ENCODE peak calls at places on chromosomes 12 and 14, in seven cellular contexts. One of them, this sample, is unnamed.

GRCh38 chr14:90883782-90884181 is 67.6 kb upstream of the TTC7B start:
- DNase-seq in A549: peak
- DNase-seq in IMR-90: peak
- DNase-seq in HCT116: no peak
- DNase-seq in HepG2: no peak
- DNase-seq in H1: no peak
- DNase-seq in K562: no peak
- DNase-seq in this sample: no peak

GRCh38 chr12:6538420-6539275 is 4.3 kb downstream of the GAPDH start:
- DNase-seq in A549: peak
- DNase-seq in IMR-90: peak
- DNase-seq in HCT116: no peak
- DNase-seq in HepG2: peak
- DNase-seq in H1: no peak
- DNase-seq in K562: peak
- DNase-seq in this sample: no peak

GRCh38 chr12:65875635-65876034 is 51.4 kb downstream of the HMGA2 start:
- DNase-seq in A549: no peak
- DNase-seq in IMR-90: peak
- DNase-seq in HCT116: no peak
- DNase-seq in HepG2: no peak
- DNase-seq in H1: no peak
- DNase-seq in K562: no peak
- DNase-seq in this sample: no peak

GRCh38 chr12:32548691-32549412 is 130.2 kb upstream of the DNM1L start:
- DNase-seq in A549: no peak
- DNase-seq in IMR-90: peak
- DNase-seq in HCT116: no peak
- DNase-seq in HepG2: no peak
- DNase-seq in H1: peak
- DNase-seq in K562: no peak
- DNase-seq in this sample: no peak

GRCh38 chr14:31944256-31945073 is 132.6 kb upstream of the ARHGAP5 start:
- DNase-seq in A549: peak
- DNase-seq in IMR-90: no peak
- DNase-seq in HCT116: no peak
- DNase-seq in HepG2: peak
- DNase-seq in H1: no peak
- DNase-seq in K562: peak
- DNase-seq in this sample: no peak

GRCh38 chr14:89750206-89750867 is 204.2 kb downstream of the EFCAB11 start:
- DNase-seq in A549: no peak
- DNase-seq in IMR-90: peak
- DNase-seq in HCT116: no peak
- DNase-seq in HepG2: no peak
- DNase-seq in H1: no peak
- DNase-seq in K562: no peak
- DNase-seq in this sample: no peak

GRCh38 chr12:126343352-126343751 is 1278.1 kb downstream of the AACS start:
- DNase-seq in A549: no peak
- DNase-seq in IMR-90: no peak
- DNase-seq in HCT116: no peak
- DNase-seq in HepG2: no peak
- DNase-seq in H1: no peak
- DNase-seq in K562: no peak
- DNase-seq in this sample: no peak

GRCh38 chr12:46664771-46665287 is 161.0 kb downstream of the SLC38A4 start:
- DNase-seq in A549: peak
- DNase-seq in IMR-90: peak
- DNase-seq in HCT116: peak
- DNase-seq in HepG2: peak
- DNase-seq in H1: no peak
- DNase-seq in K562: peak
- DNase-seq in this sample: peak

GRCh38 chr12:123056053-123056452 is 75.6 kb downstream of the ARL6IP4 start:
- DNase-seq in A549: peak
- DNase-seq in IMR-90: peak
- DNase-seq in HCT116: peak
- DNase-seq in HepG2: no peak
- DNase-seq in H1: no peak
- DNase-seq in K562: peak
- DNase-seq in this sample: no peak

GRCh38 chr12:96120359-96121100 is 73.6 kb upstream of the ELK3 start:
- DNase-seq in A549: no peak
- DNase-seq in IMR-90: no peak
- DNase-seq in HCT116: no peak
- DNase-seq in HepG2: no peak
- DNase-seq in H1: no peak
- DNase-seq in K562: peak
- DNase-seq in this sample: peak

GRCh38 chr12:48786591-48787544 is 2.0 kb downstream of the ADCY6 start:
- DNase-seq in A549: no peak
- DNase-seq in IMR-90: no peak
- DNase-seq in HCT116: no peak
- DNase-seq in HepG2: no peak
- DNase-seq in H1: no peak
- DNase-seq in K562: no peak
- DNase-seq in this sample: no peak

GRCh38 chr14:24372701-24373416 is 4.9 kb downstream of the NFATC4 start:
- DNase-seq in A549: no peak
- DNase-seq in IMR-90: no peak
- DNase-seq in HCT116: no peak
- DNase-seq in HepG2: no peak
- DNase-seq in H1: no peak
- DNase-seq in K562: no peak
- DNase-seq in this sample: no peak

GRCh38 chr14:33165144-33165925 is 226.7 kb downstream of the NPAS3 start:
- DNase-seq in A549: no peak
- DNase-seq in IMR-90: no peak
- DNase-seq in HCT116: no peak
- DNase-seq in HepG2: no peak
- DNase-seq in H1: no peak
- DNase-seq in K562: no peak
- DNase-seq in this sample: no peak

GRCh38 chr12:75720807-75721206 is 209.4 kb upstream of the KRR1 start:
- DNase-seq in A549: no peak
- DNase-seq in IMR-90: no peak
- DNase-seq in HCT116: no peak
- DNase-seq in HepG2: no peak
- DNase-seq in H1: no peak
- DNase-seq in K562: peak
- DNase-seq in this sample: no peak

GRCh38 chr12:91577586-91578539 is 395.2 kb upstream of the DCN start:
- DNase-seq in A549: peak
- DNase-seq in IMR-90: peak
- DNase-seq in HCT116: peak
- DNase-seq in HepG2: no peak
- DNase-seq in H1: no peak
- DNase-seq in K562: peak
- DNase-seq in this sample: no peak

GRCh38 chr14:95998656-95999055 is 40.5 kb upstream of the C14orf132 start:
- DNase-seq in A549: peak
- DNase-seq in IMR-90: peak
- DNase-seq in HCT116: peak
- DNase-seq in HepG2: no peak
- DNase-seq in H1: no peak
- DNase-seq in K562: no peak
- DNase-seq in this sample: no peak

GRCh38 chr12:45674583-45674982 is 54.9 kb upstream of the ARID2 start:
- DNase-seq in A549: peak
- DNase-seq in IMR-90: peak
- DNase-seq in HCT116: no peak
- DNase-seq in HepG2: no peak
- DNase-seq in H1: no peak
- DNase-seq in K562: no peak
- DNase-seq in this sample: no peak

GRCh38 chr12:53736602-53737493 is 9.6 kb upstream of the CALCOCO1 start:
- DNase-seq in A549: no peak
- DNase-seq in IMR-90: no peak
- DNase-seq in HCT116: no peak
- DNase-seq in HepG2: no peak
- DNase-seq in H1: no peak
- DNase-seq in K562: no peak
- DNase-seq in this sample: no peak

GRCh38 chr12:127599441-127599840 is 667.5 kb upstream of the TMEM132C start:
- DNase-seq in A549: no peak
- DNase-seq in IMR-90: no peak
- DNase-seq in HCT116: no peak
- DNase-seq in HepG2: no peak
- DNase-seq in H1: no peak
- DNase-seq in K562: no peak
- DNase-seq in this sample: no peak

DNA sequence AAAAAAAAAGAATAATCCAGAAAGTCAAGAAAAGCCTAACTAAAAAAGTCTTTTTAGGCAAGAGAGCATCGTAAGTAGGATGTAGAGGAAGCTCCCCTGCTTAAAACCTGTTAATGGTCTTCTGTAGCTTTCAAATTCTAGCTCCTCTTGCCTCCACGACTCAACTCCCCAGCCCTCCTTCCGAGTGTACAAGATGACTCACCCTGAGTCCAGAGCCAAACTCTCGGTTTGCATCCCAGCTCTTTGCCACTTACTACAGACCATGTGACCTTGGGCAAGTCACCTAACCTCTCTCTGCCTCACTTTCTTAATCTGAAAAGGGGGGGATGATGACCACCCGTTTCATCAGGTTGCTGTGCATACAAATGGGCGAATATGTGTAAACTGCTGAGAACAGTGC is 460.4 kb downstream of the DPF3 start:
- DNase-seq in A549: peak
- DNase-seq in IMR-90: peak
- DNase-seq in HCT116: no peak
- DNase-seq in HepG2: no peak
- DNase-seq in H1: no peak
- DNase-seq in K562: no peak
- DNase-seq in this sample: no peak
- TF ChIP-seq CEBPB in A549: no peak
- TF ChIP-seq CEBPB in IMR-90: no peak
- TF ChIP-seq CEBPB in HCT116: no peak
- TF ChIP-seq CEBPB in HepG2: no peak
- TF ChIP-seq CEBPB in H1: no peak
- TF ChIP-seq CEBPB in K562: no peak
- TF ChIP-seq CEBPB in this sample: no peak

DNA sequence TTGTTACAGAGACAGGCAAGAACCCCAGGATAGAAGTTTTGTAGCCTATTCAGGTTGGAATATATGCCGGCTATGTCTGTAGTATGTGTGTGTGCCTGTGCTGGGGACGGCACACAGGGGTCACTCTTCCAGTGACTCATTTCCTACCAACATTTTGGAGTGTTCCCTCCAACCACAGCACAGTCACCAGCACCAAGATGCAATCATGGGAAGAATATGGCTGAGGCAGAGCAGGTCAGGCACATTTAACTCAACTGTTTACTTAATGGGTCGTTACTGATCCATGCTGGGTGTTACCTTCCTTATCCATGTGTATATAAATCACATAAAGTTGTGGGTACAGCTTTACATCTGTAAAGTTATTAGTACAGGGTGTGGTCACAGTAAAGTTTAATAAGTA is 178.3 kb downstream of the PRKD1 start:
- DNase-seq in A549: peak
- DNase-seq in IMR-90: peak
- DNase-seq in HCT116: no peak
- DNase-seq in HepG2: no peak
- DNase-seq in H1: no peak
- DNase-seq in K562: peak
- DNase-seq in this sample: no peak
- TF ChIP-seq CEBPB in A549: no peak
- TF ChIP-seq CEBPB in IMR-90: peak
- TF ChIP-seq CEBPB in HCT116: no peak
- TF ChIP-seq CEBPB in HepG2: no peak
- TF ChIP-seq CEBPB in H1: no peak
- TF ChIP-seq CEBPB in K562: no peak
- TF ChIP-seq CEBPB in this sample: no peak

DNA sequence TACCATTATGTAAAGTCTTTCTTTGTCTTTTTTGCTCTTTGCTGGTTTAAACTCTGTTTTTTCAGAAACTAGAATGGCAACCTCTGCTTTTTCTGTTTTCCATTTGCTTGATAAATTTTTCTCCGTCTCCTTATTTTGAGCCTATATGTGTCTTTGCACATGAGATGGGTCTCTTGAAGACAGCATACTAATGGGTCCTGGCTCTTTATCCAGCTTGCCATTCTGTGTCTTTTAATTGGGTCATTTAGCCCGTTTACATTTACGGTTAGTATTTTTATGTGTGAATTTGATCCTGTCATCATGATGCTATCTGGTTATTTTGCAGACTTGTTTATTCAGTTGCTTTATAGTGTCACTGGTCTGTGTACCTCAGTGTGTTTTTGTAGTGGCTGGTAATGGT is 207.9 kb upstream of the TMEM260 start:
- DNase-seq in A549: no peak
- DNase-seq in IMR-90: no peak
- DNase-seq in HCT116: no peak
- DNase-seq in HepG2: no peak
- DNase-seq in H1: no peak
- DNase-seq in K562: no peak
- DNase-seq in this sample: no peak
- TF ChIP-seq CEBPB in A549: no peak
- TF ChIP-seq CEBPB in IMR-90: no peak
- TF ChIP-seq CEBPB in HCT116: no peak
- TF ChIP-seq CEBPB in HepG2: no peak
- TF ChIP-seq CEBPB in H1: no peak
- TF ChIP-seq CEBPB in K562: no peak
- TF ChIP-seq CEBPB in this sample: no peak

GRCh38 chr12:54933381-54933780 is 51.2 kb downstream of the TESPA1 start:
- DNase-seq in A549: peak
- DNase-seq in IMR-90: peak
- DNase-seq in HCT116: no peak
- DNase-seq in HepG2: no peak
- DNase-seq in H1: no peak
- DNase-seq in K562: peak
- DNase-seq in this sample: peak

GRCh38 chr12:54932038-54932437 is 52.5 kb downstream of the TESPA1 start:
- DNase-seq in A549: no peak
- DNase-seq in IMR-90: no peak
- DNase-seq in HCT116: no peak
- DNase-seq in HepG2: no peak
- DNase-seq in H1: no peak
- DNase-seq in K562: peak
- DNase-seq in this sample: no peak

GRCh38 chr12:54934419-54934818 is 50.1 kb downstream of the TESPA1 start:
- DNase-seq in A549: no peak
- DNase-seq in IMR-90: no peak
- DNase-seq in HCT116: no peak
- DNase-seq in HepG2: no peak
- DNase-seq in H1: no peak
- DNase-seq in K562: no peak
- DNase-seq in this sample: no peak

GRCh38 chr12:54929998-54930397 is 54.6 kb downstream of the TESPA1 start:
- DNase-seq in A549: no peak
- DNase-seq in IMR-90: no peak
- DNase-seq in HCT116: no peak
- DNase-seq in HepG2: no peak
- DNase-seq in H1: no peak
- DNase-seq in K562: no peak
- DNase-seq in this sample: no peak

DNA sequence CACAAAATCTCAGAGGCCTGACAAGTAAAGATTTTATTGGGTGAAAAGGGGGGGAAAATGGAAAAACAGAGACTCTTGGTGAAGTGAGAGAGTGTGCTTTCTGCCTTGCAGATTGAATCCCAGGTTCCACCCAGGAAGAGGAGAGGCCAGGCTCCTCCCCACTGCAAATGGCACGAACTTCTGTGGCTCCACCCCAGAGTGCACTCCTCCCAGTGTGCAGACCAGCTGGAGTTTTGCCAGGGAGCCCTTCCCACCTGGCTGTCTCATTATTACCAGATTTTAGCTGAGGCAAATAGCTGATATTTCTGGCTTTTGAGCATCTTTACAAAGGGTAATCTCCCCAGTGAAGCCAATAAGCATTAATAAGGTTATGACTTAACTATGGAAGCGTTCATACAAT is 51.9 kb downstream of the TESPA1 start:
- DNase-seq in A549: peak
- DNase-seq in IMR-90: no peak
- DNase-seq in HCT116: no peak
- DNase-seq in HepG2: no peak
- DNase-seq in H1: no peak
- DNase-seq in K562: peak
- DNase-seq in this sample: no peak
- TF ChIP-seq CEBPB in A549: no peak
- TF ChIP-seq CEBPB in IMR-90: no peak
- TF ChIP-seq CEBPB in HCT116: no peak
- TF ChIP-seq CEBPB in HepG2: no peak
- TF ChIP-seq CEBPB in H1: no peak
- TF ChIP-seq CEBPB in K562: no peak
- TF ChIP-seq CEBPB in this sample: no peak